ENCODE peak calls at places on chromosome 6, in seven cellular contexts. U is fibroblast of lung, E is spleen, I is left lung, H is dorsolateral prefrontal cortex, N is kidney, R is HL-60. Z is an unnamed sample.

GRCh38 chr6:164184410-164184809 is 769.9 kb downstream of the QKI start:
- DNase-seq in U (no peak), E (no peak), I (no peak), H (no peak), N (no peak), R (no peak), Z (no peak)

GRCh38 chr6:134903448-134903847 is 46.5 kb downstream of the ALDH8A1 start:
- DNase-seq in U (peak; percentile 56), E (no peak), I (no peak), H (no peak), N (no peak), R (no peak), Z (no peak)

GRCh38 chr6:11585426-11586016 is 48.0 kb downstream of the TMEM170B start:
- DNase-seq in U (peak; percentile 78), E (no peak), I (no peak), H (no peak), N (no peak), R (no peak), Z (peak; percentile 59)

GRCh38 chr6:133697666-133698065 is 191.2 kb upstream of the TCF21 start:
- DNase-seq in U (peak; percentile 56), E (no peak), I (no peak), H (no peak), N (no peak), R (no peak), Z (no peak)

GRCh38 chr6:7776509-7776908 is 50.6 kb downstream of the BMP6 start:
- DNase-seq in U (no peak), E (no peak), I (no peak), H (no peak), N (no peak), R (no peak), Z (no peak)

GRCh38 chr6:47308223-47308567 is 1.5 kb downstream of the TNFRSF21 start:
- DNase-seq in U (peak; percentile 28), E (no peak), I (no peak), H (no peak), N (no peak), R (no peak), Z (no peak)

GRCh38 chr6:107328081-107328480 is 131.3 kb downstream of the PDSS2 start:
- DNase-seq in U (no peak), E (no peak), I (no peak), H (no peak), N (no peak), R (no peak), Z (no peak)

GRCh38 chr6:24126586-24127192 is 674 bp downstream of the NRSN1 start:
- DNase-seq in U (peak; percentile 55), E (no peak), I (no peak), H (no peak), N (no peak), R (no peak), Z (peak; percentile 43)

GRCh38 chr6:122832515-122833228 is 43.6 kb downstream of the SMPDL3A start:
- DNase-seq in U (no peak), E (no peak), I (no peak), H (no peak), N (no peak), R (no peak), Z (no peak)

GRCh38 chr6:161549977-161550655 is 276.3 kb upstream of the AGPAT4 start:
- DNase-seq in U (no peak), E (no peak), I (no peak), H (no peak), N (no peak), R (no peak), Z (peak; percentile 36)

GRCh38 chr6:23663652-23664051 is 462.4 kb upstream of the NRSN1 start:
- DNase-seq in U (no peak), E (no peak), I (no peak), H (no peak), N (no peak), R (no peak), Z (no peak)

GRCh38 chr6:28134015-28134414 is 7.7 kb upstream of the ZKSCAN8 start:
- DNase-seq in U (peak; percentile 54), E (no peak), I (no peak), H (no peak), N (no peak), R (no peak), Z (peak; percentile 41)

GRCh38 chr6:170084166-170084730 is 206.6 kb downstream of the DLL1 start:
- DNase-seq in U (no peak), E (peak; percentile 61), I (peak; percentile 24), H (peak; percentile 25), N (peak; percentile 53), R (no peak), Z (no peak)

GRCh38 chr6:67431076-67431475 is 1204.0 kb upstream of the ADGRB3 start:
- DNase-seq in U (no peak), E (no peak), I (no peak), H (no peak), N (no peak), R (no peak), Z (no peak)

GRCh38 chr6:121597654-121598053 is 162.2 kb downstream of the GJA1 start:
- DNase-seq in U (peak; percentile 60), E (no peak), I (no peak), H (no peak), N (no peak), R (no peak), Z (no peak)

GRCh38 chr6:154488276-154488627 is 22.2 kb downstream of the CNKSR3 start:
- DNase-seq in U (peak; percentile 55), E (no peak), I (no peak), H (no peak), N (no peak), R (no peak), Z (no peak)

GRCh38 chr6:97774973-97775372 is 492.0 kb upstream of the MMS22L start:
- DNase-seq in U (no peak), E (no peak), I (no peak), H (no peak), N (no peak), R (no peak), Z (no peak)

GRCh38 chr6:766625-767024 is 73.7 kb upstream of the EXOC2 start:
- DNase-seq in U (peak; percentile 74), E (no peak), I (no peak), H (no peak), N (no peak), R (no peak), Z (no peak)

GRCh38 chr6:84645563-84646266 is 118.7 kb downstream of the TBX18 start:
- DNase-seq in U (peak; percentile 57), E (no peak), I (no peak), H (no peak), N (no peak), R (no peak), Z (no peak)

GRCh38 chr6:118894425-118895240 is 681 bp downstream of the ASF1A start:
- DNase-seq in U (peak; percentile 59), E (peak; percentile 94), I (peak; percentile 67), H (peak; percentile 77), N (peak; percentile 93), R (peak; percentile 26), Z (peak; percentile 58)

GRCh38 chr6:11429577-11429976 is 108.0 kb upstream of the TMEM170B start:
- DNase-seq in U (no peak), E (no peak), I (no peak), H (no peak), N (no peak), R (no peak), Z (no peak)

GRCh38 chr6:168937061-168937460 is 316.6 kb downstream of the THBS2 start:
- DNase-seq in U (no peak), E (no peak), I (no peak), H (no peak), N (no peak), R (no peak), Z (no peak)

DNA sequence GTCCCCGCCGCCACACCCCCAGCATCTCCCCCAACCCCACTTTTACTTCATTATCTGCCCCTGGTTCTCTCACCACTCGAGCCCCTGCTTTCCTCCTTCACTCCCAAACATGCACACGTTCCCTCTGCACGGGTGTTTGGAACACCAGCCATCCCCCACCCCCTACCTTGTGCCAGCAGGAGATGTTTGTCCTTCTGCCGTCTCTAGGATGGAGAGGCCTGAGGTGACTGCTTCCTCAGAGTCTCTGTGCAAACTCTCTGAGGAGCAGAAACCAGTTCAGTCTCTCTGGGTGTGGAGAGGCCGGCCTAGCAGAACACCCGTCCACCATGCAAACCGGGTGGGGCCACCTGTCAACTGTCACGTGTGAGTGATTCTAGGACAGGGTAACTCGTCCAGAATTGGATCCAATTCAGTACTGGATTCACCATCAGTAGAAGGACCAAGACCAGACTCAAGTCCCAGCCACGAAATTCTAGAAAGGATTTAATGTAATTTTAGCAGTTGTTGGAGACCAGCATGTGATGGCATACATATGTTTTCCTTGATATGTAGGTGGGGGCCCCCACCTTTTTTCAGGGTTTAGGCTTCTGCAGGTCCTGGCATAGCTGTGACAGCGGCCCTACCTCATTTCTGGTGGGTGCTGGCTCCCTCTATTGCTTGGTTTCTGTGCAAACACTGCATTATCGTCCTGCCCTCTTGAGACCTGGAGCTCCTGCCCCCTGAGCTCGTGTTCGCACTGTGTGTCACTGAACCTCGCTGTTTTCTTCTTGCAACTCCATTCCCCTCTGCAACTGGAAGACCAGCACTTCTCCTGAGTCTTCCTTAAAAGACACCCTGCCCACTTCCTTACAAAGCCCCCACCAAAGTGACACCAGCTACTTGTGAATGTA is at the start of gene RAET1E:
- DNase-seq in U (no peak), E (no peak), I (no peak), H (no peak), N (no peak), R (no peak), Z (no peak)
- TF ChIP-seq CTCF in U (no peak), E (no peak), I (no peak), H (no peak), N (no peak), R (no peak), Z (no peak)

GRCh38 chr6:30750379-30750668 is 6.0 kb upstream of the IER3 start:
- DNase-seq in U (no peak), E (no peak), I (no peak), H (no peak), N (peak; percentile 6), R (no peak), Z (no peak)

GRCh38 chr6:30749554-30750378 is 5.4 kb upstream of the IER3 start:
- DNase-seq in U (no peak), E (no peak), I (no peak), H (no peak), N (peak; percentile 93), R (no peak), Z (peak; percentile 92)

GRCh38 chr6:30748851-30749540 is 4.6 kb upstream of the IER3 start:
- DNase-seq in U (no peak), E (no peak), I (no peak), H (no peak), N (no peak), R (no peak), Z (no peak)

GRCh38 chr6:30747300-30747687 is 2.9 kb upstream of the IER3 start:
- DNase-seq in U (no peak), E (no peak), I (no peak), H (no peak), N (no peak), R (no peak), Z (no peak)

GRCh38 chr6:30748301-30748769 is 4.0 kb upstream of the IER3 start:
- DNase-seq in U (no peak), E (no peak), I (no peak), H (no peak), N (no peak), R (no peak), Z (peak; percentile 87)
- H3K27ac ChIP-seq in U (no peak overlapping the region), E (no peak overlapping the region), I (no peak overlapping the region), H (no peak overlapping the region), N (peak overlapping the region; percentile 86), R (no peak overlapping the region), Z (peak overlapping the region; percentile 100)

GRCh38 chr6:40932953-40933352 is 106.1 kb downstream of the UNC5CL start:
- DNase-seq in U (no peak), E (no peak), I (no peak), H (no peak), N (no peak), R (no peak), Z (no peak)
- TF ChIP-seq CTCF in U (no peak), E (no peak), I (no peak), H (no peak), N (no peak), R (no peak), Z (no peak)

GRCh38 chr6:157535354-157536217 is 154.6 kb downstream of the ZDHHC14 start:
- DNase-seq in U (peak; percentile 78), E (no peak), I (no peak), H (no peak), N (no peak), R (peak; percentile 50), Z (peak; percentile 91)
- H3K27ac ChIP-seq in U (no peak overlapping the region), E (peak overlapping the region; percentile 14), I (peak overlapping the region; percentile 58), H (peak overlapping the region; percentile 4), N (peak overlapping the region; percentile 49), R (peak overlapping the region; percentile 77), Z (peak overlapping the region; percentile 95)